ENCODE peak calls at places on chromosomes 3 and 15, in four cellular contexts. S is SJCRH30, Y is thyroid gland, D is left ventricle myocardium inferior. A is an unnamed sample.

GRCh38 chr3:181417748-181418147 is 294.0 kb upstream of the SOX2 start:
- DNase-seq in Y (no peak), D (no peak), S (no peak), A (no peak)

GRCh38 chr3:66038726-66039589 is at the start of gene MAGI1:
- DNase-seq in S (peak), Y (peak), D (peak), A (peak)

GRCh38 chr15:35921051-35921450 is 375.1 kb upstream of the DPH6 start:
- DNase-seq in D (no peak), S (no peak), Y (no peak), A (no peak)

GRCh38 chr3:168116279-168116678 is 20.6 kb upstream of the GOLIM4 start:
- DNase-seq in S (no peak), Y (peak), D (peak), A (no peak)

GRCh38 chr3:141076821-141077571 is 25.8 kb downstream of the SPSB4 start:
- DNase-seq in S (peak), D (peak), Y (no peak), A (peak)

GRCh38 chr3:115148142-115148790 is 1.2 kb upstream of the ZBTB20 start:
- DNase-seq in Y (no peak), S (peak), D (no peak), A (no peak)

GRCh38 chr3:55524565-55525244 is 37.6 kb upstream of the WNT5A start:
- DNase-seq in S (no peak), D (no peak), Y (no peak), A (no peak)

GRCh38 chr3:160006282-160007163 is 17.9 kb downstream of the IL12A start:
- DNase-seq in D (no peak), Y (peak), S (peak), A (peak)

GRCh38 chr3:9878700-9879099 is 1.4 kb downstream of the CIDEC start:
- DNase-seq in Y (no peak), D (no peak), S (no peak), A (no peak)

GRCh38 chr3:56923546-56924224 is 121.9 kb upstream of the ARHGEF3 start:
- DNase-seq in S (peak), D (no peak), Y (peak), A (no peak)

GRCh38 chr3:50150863-50151686 is 4.0 kb upstream of the SEMA3F start:
- DNase-seq in D (no peak), Y (peak), S (peak), A (no peak)

GRCh38 chr3:191296041-191296541 is 33.1 kb upstream of the CCDC50 start:
- DNase-seq in Y (no peak), S (no peak), D (no peak), A (no peak)

GRCh38 chr15:100671858-100672543 is 69.6 kb downstream of the ASB7 start:
- DNase-seq in Y (no peak), D (no peak), S (peak), A (peak)

GRCh38 chr15:43932907-43933306 is 106.1 kb downstream of the WDR76 start:
- DNase-seq in S (peak), D (peak), Y (no peak), A (no peak)

GRCh38 chr15:26890988-26891387 is 24.1 kb downstream of the GABRA5 start:
- DNase-seq in Y (no peak), S (no peak), D (no peak), A (no peak)

GRCh38 chr15:26890451-26890850 is 23.6 kb downstream of the GABRA5 start:
- DNase-seq in S (no peak), Y (no peak), D (no peak), A (no peak)

GRCh38 chr15:26892678-26893077 is 25.8 kb downstream of the GABRA5 start:
- DNase-seq in Y (no peak), S (no peak), D (no peak), A (no peak)

GRCh38 chr15:26892119-26892518 is 25.3 kb downstream of the GABRA5 start:
- DNase-seq in S (no peak), D (no peak), Y (no peak), A (no peak)

DNA sequence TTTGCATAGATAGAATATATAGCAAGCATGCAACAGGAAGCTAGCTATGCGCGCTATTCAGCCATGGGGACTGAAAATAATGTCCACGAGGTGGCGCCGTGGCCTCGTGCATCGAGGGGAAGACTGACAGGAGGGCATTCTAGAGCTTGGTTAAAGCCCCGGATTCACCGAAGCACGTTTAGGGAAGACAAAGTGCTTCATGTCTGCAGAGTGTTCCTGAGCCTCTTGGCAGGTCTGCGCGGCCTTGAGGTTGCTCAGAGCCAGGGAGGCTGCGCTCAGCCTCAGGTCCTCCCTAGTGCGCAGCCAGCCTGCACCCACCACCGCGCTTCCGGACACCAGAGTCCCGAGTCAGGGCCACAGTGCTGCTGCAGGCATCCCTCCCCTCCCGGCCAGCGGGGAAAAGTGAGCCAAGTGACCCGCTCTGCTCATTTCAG is 24.6 kb downstream of the GABRA5 start:
- DNase-seq in D (peak), Y (peak), S (peak), A (peak)
- H3K4me3 ChIP-seq in D (peak), Y (peak), S (no peak), A (peak)

GRCh38 chr3:194321666-194322640 is 29.2 kb downstream of the CPN2 start:
- DNase-seq in D (no peak), Y (peak), S (no peak), A (no peak)
- H3K4me3 ChIP-seq in D (no peak), Y (no peak), S (no peak), A (no peak)

GRCh38 chr15:80984856-80985255 is 4.8 kb downstream of the MESD start:
- DNase-seq in Y (no peak), S (no peak), D (no peak), A (no peak)
- H3K4me3 ChIP-seq in Y (no peak), S (no peak), D (no peak), A (no peak)

GRCh38 chr3:74534611-74535010 is 79.8 kb downstream of the CNTN3 start:
- DNase-seq in Y (no peak), D (no peak), S (no peak), A (no peak)

GRCh38 chr3:74538669-74539068 is 75.8 kb downstream of the CNTN3 start:
- DNase-seq in Y (no peak), S (no peak), D (no peak), A (no peak)

GRCh38 chr3:74537857-74538256 is 76.6 kb downstream of the CNTN3 start:
- DNase-seq in Y (no peak), S (no peak), D (no peak), A (no peak)

GRCh38 chr3:74535281-74535680 is 79.2 kb downstream of the CNTN3 start:
- DNase-seq in D (no peak), Y (no peak), S (no peak), A (no peak)

GRCh38 chr3:74537164-74537563 is 77.3 kb downstream of the CNTN3 start:
- DNase-seq in S (no peak), Y (no peak), D (no peak), A (no peak)
- H3K4me3 ChIP-seq in S (no peak), Y (no peak), D (no peak), A (no peak)

GRCh38 chr3:64099316-64099715 is 76.0 kb upstream of the PSMD6 start:
- DNase-seq in Y (no peak), D (no peak), S (no peak), A (no peak)

GRCh38 chr3:64104006-64104405 is 80.7 kb upstream of the PSMD6 start:
- DNase-seq in S (no peak), D (no peak), Y (no peak), A (peak)

GRCh38 chr3:64104691-64105101 is 81.4 kb upstream of the PSMD6 start:
- DNase-seq in Y (no peak), S (no peak), D (no peak), A (no peak)

GRCh38 chr3:64105816-64106215 is 82.5 kb upstream of the PSMD6 start:
- DNase-seq in D (no peak), S (no peak), Y (no peak), A (no peak)

GRCh38 chr3:64103131-64103530 is 79.8 kb upstream of the PSMD6 start:
- DNase-seq in D (no peak), S (no peak), Y (no peak), A (no peak)
- H3K4me3 ChIP-seq in D (no peak), S (no peak), Y (no peak), A (no peak)

GRCh38 chr3:73448761-73449290 is 175.9 kb downstream of the PDZRN3 start:
- DNase-seq in D (no peak), Y (no peak), S (peak), A (no peak)
- H3K4me3 ChIP-seq in D (no peak), Y (no peak), S (no peak), A (no peak)